ENCODE peak calls at places on chromosomes 5 and 9, in seven cellular contexts. M is OCI-LY7, C is left ventricle myocardium inferior, T is lung, P is pancreas, O is coronary artery, S is suprapubic skin. E is an unnamed sample.
A peak's percentile ranks its signal among the peaks of the same experiment; 100 is the strongest.

GRCh38 chr5:160937570-160937969 is 85.6 kb upstream of the ATP10B start:
- DNase-seq in T (no peak), C (no peak), M (no peak), S (no peak), P (no peak), O (no peak), E (no peak)

GRCh38 chr9:114666841-114667240 is 9.2 kb upstream of the TEX53 start:
- DNase-seq in S (no peak), P (no peak), T (no peak), M (no peak), O (no peak), C (no peak), E (no peak)

GRCh38 chr5:76849767-76850291 is at the start of gene S100Z:
- DNase-seq in C (no peak), O (no peak), S (no peak), T (no peak), P (no peak), M (no peak), E (no peak)

GRCh38 chr5:74394924-74395880 is 245.3 kb downstream of the ENC1 start:
- DNase-seq in T (no peak), C (no peak), O (no peak), P (peak; percentile 25), M (peak; percentile 39), S (no peak), E (no peak)

GRCh38 chr5:76689321-76690026 is 26.5 kb upstream of the F2R start:
- DNase-seq in C (no peak), O (no peak), P (no peak), S (no peak), T (no peak), M (no peak), E (no peak)

GRCh38 chr5:93058309-93058708 is 522.7 kb downstream of the NR2F1-AS1 start:
- DNase-seq in O (no peak), T (no peak), S (no peak), C (no peak), M (no peak), P (no peak), E (no peak)

GRCh38 chr5:95591490-95591901 is 28.4 kb upstream of the GPR150 start:
- DNase-seq in P (no peak), T (no peak), C (no peak), M (no peak), S (no peak), O (no peak), E (no peak)

GRCh38 chr9:111016046-111017026 is 21.9 kb downstream of the LPAR1 start:
- DNase-seq in O (no peak), M (no peak), T (no peak), C (no peak), S (no peak), P (no peak), E (no peak)

GRCh38 chr5:171415115-171415730 is 4.2 kb upstream of the FGF18 start:
- DNase-seq in S (peak; percentile 5), T (no peak), P (peak; percentile 8), C (no peak), O (no peak), M (no peak), E (no peak)

GRCh38 chr5:81948349-81948748 is 23.5 kb upstream of the ATG10 start:
- DNase-seq in S (no peak), P (no peak), C (no peak), T (peak; percentile 41), O (no peak), M (no peak), E (no peak)

GRCh38 chr5:71586052-71586940 is 844 bp upstream of the MCCC2 start:
- DNase-seq in O (no peak), C (no peak), M (peak; percentile 47), S (no peak), T (no peak), P (no peak), E (no peak)

GRCh38 chr5:175520321-175520720 is 42.0 kb downstream of the SFXN1 start:
- DNase-seq in O (no peak), M (no peak), T (no peak), P (no peak), C (no peak), S (no peak), E (no peak)

GRCh38 chr5:134714120-134714519 is 24.2 kb upstream of the CAMLG start:
- DNase-seq in M (no peak), O (no peak), P (no peak), T (no peak), C (no peak), S (no peak), E (no peak)

GRCh38 chr5:45484781-45485180 is 211.4 kb downstream of the HCN1 start:
- DNase-seq in O (no peak), P (no peak), C (no peak), T (no peak), M (no peak), S (no peak), E (no peak)

GRCh38 chr9:5628183-5628529 is 751 bp upstream of the RIC1 start:
- DNase-seq in O (no peak), M (no peak), T (no peak), S (no peak), C (no peak), P (no peak), E (no peak)

GRCh38 chr9:136694163-136694864 is 7.1 kb upstream of the AGPAT2 start:
- DNase-seq in S (no peak), O (no peak), P (peak; percentile 76), C (peak; percentile 62), M (no peak), T (peak; percentile 76), E (no peak)

GRCh38 chr5:133957591-133957990 is 10.8 kb downstream of the C5orf15 start:
- DNase-seq in O (no peak), C (no peak), T (no peak), S (no peak), M (no peak), P (no peak), E (no peak)

GRCh38 chr5:151224372-151224771 is 480 bp upstream of the CCDC69 start:
- DNase-seq in T (no peak), C (no peak), P (no peak), M (peak; percentile 83), S (no peak), O (no peak), E (no peak)

GRCh38 chr9:95508242-95508967 is 8.4 kb downstream of the PTCH1 start:
- DNase-seq in M (peak; percentile 55), C (no peak), T (no peak), O (no peak), S (no peak), P (peak; percentile 35), E (no peak)

GRCh38 chr5:139295692-139296091 is 2.2 kb downstream of the MATR3 start:
- DNase-seq in C (no peak), S (no peak), O (no peak), M (no peak), T (no peak), P (no peak), E (no peak)

DNA sequence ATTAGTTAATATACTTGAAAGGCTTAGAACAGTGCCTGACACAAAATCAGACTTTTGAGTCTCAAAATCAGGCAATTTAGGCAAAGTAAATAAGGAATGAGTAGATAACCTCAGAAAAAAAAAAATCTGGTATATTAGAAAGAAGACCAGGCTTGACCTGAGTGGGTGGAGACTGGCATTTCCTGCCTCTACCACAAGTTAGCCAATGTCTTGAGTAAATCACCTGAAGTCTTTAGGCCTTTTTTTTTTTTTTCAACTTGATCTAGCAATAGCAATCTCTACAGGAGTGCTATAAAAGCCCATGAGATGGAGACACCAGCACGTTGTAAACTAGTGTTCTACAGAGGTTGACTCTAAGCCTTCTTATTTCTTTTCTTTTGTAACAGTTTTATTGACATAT is 104.2 kb upstream of the RASEF start:
- DNase-seq in T (no peak), P (no peak), M (no peak), C (no peak), S (no peak), O (no peak), E (no peak)
- TF ChIP-seq CTCF in T (no peak), P (no peak), M (no peak), C (no peak), S (no peak), O (no peak), E (no peak)

DNA sequence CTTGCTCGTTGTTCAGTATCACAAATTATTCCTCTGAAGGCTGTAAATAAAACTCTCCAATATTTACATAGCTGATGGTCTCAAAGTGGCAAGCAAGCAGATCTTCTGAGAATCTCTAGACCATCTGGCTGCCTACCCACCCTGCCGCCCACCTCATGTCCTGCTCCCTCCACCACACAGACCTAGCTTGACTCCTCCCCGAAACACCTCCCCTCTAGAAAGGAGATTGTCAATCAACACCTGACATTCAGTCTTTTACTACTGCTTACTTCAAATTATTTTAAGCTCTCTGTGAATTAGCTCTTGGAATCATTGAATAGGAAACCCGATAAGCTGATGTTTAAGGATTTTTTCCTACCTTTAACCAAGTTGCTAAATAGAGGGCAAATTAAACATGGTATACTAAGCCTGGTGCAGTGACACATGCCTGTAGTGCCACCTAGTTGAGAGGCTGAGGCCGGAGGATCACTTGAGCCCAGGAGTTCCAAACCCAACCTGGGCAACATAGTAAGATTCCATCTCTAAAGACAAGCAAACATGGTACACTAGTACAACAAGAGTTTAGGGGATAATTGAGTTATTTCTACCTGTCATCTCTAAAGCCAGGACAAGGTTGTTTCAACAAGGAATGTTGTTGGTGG is 10.9 kb upstream of the SOWAHA start:
- DNase-seq in S (no peak), O (no peak), T (no peak), M (no peak), C (no peak), P (no peak), E (no peak)
- H3K27ac ChIP-seq in S (no peak overlapping the region), O (no peak overlapping the region), T (no peak overlapping the region), M (no peak overlapping the region), C (no peak overlapping the region), P (no peak overlapping the region), E (no peak overlapping the region)

GRCh38 chr9:90442738-90443137 is 199.9 kb downstream of the DIRAS2 start:
- DNase-seq in O (no peak), P (no peak), M (no peak), C (no peak), T (no peak), S (no peak), E (no peak)
- TF ChIP-seq CTCF in O (no peak), P (no peak), M (no peak), C (no peak), T (no peak), S (no peak), E (no peak)

GRCh38 chr9:69472101-69472625 is 147.1 kb downstream of the ENTREP1 start:
- DNase-seq in S (no peak), M (no peak), P (no peak), C (no peak), O (no peak), T (no peak), E (no peak)

GRCh38 chr9:69471433-69471832 is 146.4 kb downstream of the ENTREP1 start:
- DNase-seq in S (no peak), O (no peak), C (no peak), M (no peak), T (no peak), P (no peak), E (no peak)

GRCh38 chr9:69474821-69475220 is 149.8 kb downstream of the ENTREP1 start:
- DNase-seq in S (no peak), M (no peak), C (no peak), P (no peak), T (no peak), O (no peak), E (no peak)

GRCh38 chr9:69476797-69477196 is 151.8 kb downstream of the ENTREP1 start:
- DNase-seq in O (no peak), S (no peak), T (no peak), P (no peak), M (no peak), C (no peak), E (no peak)

DNA sequence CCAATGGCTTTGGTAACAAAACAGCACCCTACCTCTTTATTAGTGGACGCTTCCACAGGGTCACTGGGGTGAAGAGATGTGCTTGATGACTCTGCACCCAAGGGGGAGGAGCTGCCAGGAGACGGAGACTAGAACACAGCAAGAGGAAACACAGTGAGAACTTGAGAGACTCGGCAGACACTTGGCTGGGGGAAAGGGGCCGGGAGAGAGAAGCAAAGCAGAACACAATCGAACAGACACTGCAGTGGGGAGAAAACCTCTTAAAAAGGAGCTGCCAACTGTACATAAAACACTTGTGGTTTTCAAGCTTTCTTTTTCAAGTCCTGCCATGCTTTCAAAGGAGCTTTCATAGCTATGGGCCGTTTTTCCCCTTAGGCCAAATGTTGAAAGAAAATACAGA is 151.0 kb downstream of the ENTREP1 start:
- DNase-seq in P (no peak), O (no peak), T (no peak), M (no peak), C (no peak), S (no peak), E (no peak)
- H3K27ac ChIP-seq in P (no peak overlapping the region), O (no peak overlapping the region), T (no peak overlapping the region), M (no peak overlapping the region), C (no peak overlapping the region), S (no peak overlapping the region), E (no peak overlapping the region)